ENCODE peak calls at places on chromosomes 1 and 21, in five cellular contexts. One of them, this sample, is unnamed.

GRCh38 chr1:202615501-202616354 is 94.5 kb downstream of the SYT2 start:
- DNase-seq in H1: no peak
- DNase-seq in HepG2: no peak
- DNase-seq in HEK293T: no peak
- DNase-seq in NT2/D1: no peak
- DNase-seq in this sample: peak; percentile 70

GRCh38 chr1:95118019-95118499 is 904 bp downstream of the TLCD4 start:
- DNase-seq in HEK293T: no peak
- DNase-seq in H1: no peak
- DNase-seq in NT2/D1: no peak
- DNase-seq in HepG2: no peak
- DNase-seq in this sample: no peak

GRCh38 chr1:156062189-156062588 is 1.2 kb downstream of the RAB25 start:
- DNase-seq in HEK293T: no peak
- DNase-seq in HepG2: no peak
- DNase-seq in NT2/D1: no peak
- DNase-seq in H1: no peak
- DNase-seq in this sample: no peak

GRCh38 chr1:56200446-56200845 is 378.9 kb downstream of the PLPP3 start:
- DNase-seq in NT2/D1: no peak
- DNase-seq in HepG2: no peak
- DNase-seq in H1: no peak
- DNase-seq in HEK293T: peak; percentile 41
- DNase-seq in this sample: no peak

GRCh38 chr1:204355913-204356312 is 3.8 kb downstream of the PLEKHA6 start:
- DNase-seq in HEK293T: no peak
- DNase-seq in NT2/D1: no peak
- DNase-seq in H1: no peak
- DNase-seq in HepG2: no peak
- DNase-seq in this sample: no peak

GRCh38 chr1:186950547-186950946 is 121.8 kb downstream of the PLA2G4A start:
- DNase-seq in H1: no peak
- DNase-seq in HepG2: no peak
- DNase-seq in HEK293T: no peak
- DNase-seq in NT2/D1: no peak
- DNase-seq in this sample: no peak

GRCh38 chr1:183090386-183091006 is 67.3 kb downstream of the LAMC1 start:
- DNase-seq in H1: no peak
- DNase-seq in NT2/D1: no peak
- DNase-seq in HEK293T: no peak
- DNase-seq in HepG2: peak; percentile 49
- DNase-seq in this sample: no peak

GRCh38 chr1:9111957-9112356 is 16.9 kb downstream of the GPR157 start:
- DNase-seq in HepG2: peak; percentile 27
- DNase-seq in H1: no peak
- DNase-seq in NT2/D1: no peak
- DNase-seq in HEK293T: no peak
- DNase-seq in this sample: no peak

GRCh38 chr1:237799762-237800474 is 90.8 kb downstream of the ZP4 start:
- DNase-seq in HEK293T: peak; percentile 91
- DNase-seq in NT2/D1: peak; percentile 55
- DNase-seq in H1: peak; percentile 57
- DNase-seq in HepG2: peak; percentile 43
- DNase-seq in this sample: peak; percentile 9

GRCh38 chr1:15622707-15623373 is 5.6 kb downstream of the DDI2 start:
- DNase-seq in HEK293T: no peak
- DNase-seq in H1: no peak
- DNase-seq in NT2/D1: no peak
- DNase-seq in HepG2: no peak
- DNase-seq in this sample: no peak

GRCh38 chr1:235942625-235942934 is 75.9 kb upstream of the LYST start:
- DNase-seq in NT2/D1: no peak
- DNase-seq in H1: no peak
- DNase-seq in HEK293T: no peak
- DNase-seq in HepG2: no peak
- DNase-seq in this sample: no peak

GRCh38 chr1:201369209-201369608 is 8.3 kb downstream of the TNNT2 start:
- DNase-seq in HEK293T: no peak
- DNase-seq in HepG2: no peak
- DNase-seq in NT2/D1: no peak
- DNase-seq in H1: no peak
- DNase-seq in this sample: no peak

GRCh38 chr1:203325418-203326091 is 20.2 kb downstream of the BTG2 start:
- DNase-seq in H1: no peak
- DNase-seq in NT2/D1: no peak
- DNase-seq in HepG2: no peak
- DNase-seq in HEK293T: no peak
- DNase-seq in this sample: no peak

GRCh38 chr1:48793863-48794262 is 17.2 kb upstream of the BEND5 start:
- DNase-seq in H1: no peak
- DNase-seq in HEK293T: no peak
- DNase-seq in HepG2: no peak
- DNase-seq in NT2/D1: no peak
- DNase-seq in this sample: peak; percentile 45

GRCh38 chr1:59355361-59355760 is 58.5 kb downstream of the FGGY start:
- DNase-seq in HepG2: no peak
- DNase-seq in NT2/D1: no peak
- DNase-seq in H1: no peak
- DNase-seq in HEK293T: no peak
- DNase-seq in this sample: no peak

GRCh38 chr1:84103197-84103992 is 40.7 kb upstream of the PRKACB start:
- DNase-seq in NT2/D1: peak; percentile 32
- DNase-seq in HEK293T: peak; percentile 50
- DNase-seq in HepG2: peak; percentile 37
- DNase-seq in H1: no peak
- DNase-seq in this sample: no peak

GRCh38 chr1:98565951-98566350 is 95.6 kb upstream of the SNX7 start:
- DNase-seq in HepG2: no peak
- DNase-seq in NT2/D1: no peak
- DNase-seq in H1: no peak
- DNase-seq in HEK293T: no peak
- DNase-seq in this sample: no peak

GRCh38 chr21:41678016-41678935 is 88.6 kb downstream of the RIPK4 start:
- DNase-seq in H1: no peak
- DNase-seq in HEK293T: no peak
- DNase-seq in HepG2: peak; percentile 89
- DNase-seq in NT2/D1: no peak
- DNase-seq in this sample: no peak

GRCh38 chr1:115239148-115239820 is 98.8 kb downstream of the NGF start:
- DNase-seq in HepG2: no peak
- DNase-seq in H1: no peak
- DNase-seq in HEK293T: no peak
- DNase-seq in NT2/D1: no peak
- DNase-seq in this sample: no peak

GRCh38 chr1:115237023-115237422 is 101.0 kb downstream of the NGF start:
- DNase-seq in H1: no peak
- DNase-seq in HepG2: no peak
- DNase-seq in NT2/D1: no peak
- DNase-seq in HEK293T: no peak
- DNase-seq in this sample: no peak

GRCh38 chr1:115237507-115237906 is 100.5 kb downstream of the NGF start:
- DNase-seq in HepG2: no peak
- DNase-seq in NT2/D1: no peak
- DNase-seq in H1: no peak
- DNase-seq in HEK293T: no peak
- DNase-seq in this sample: no peak

GRCh38 chr1:115240321-115240720 is 97.7 kb downstream of the NGF start:
- DNase-seq in H1: no peak
- DNase-seq in NT2/D1: no peak
- DNase-seq in HEK293T: no peak
- DNase-seq in HepG2: no peak
- DNase-seq in this sample: no peak

DNA sequence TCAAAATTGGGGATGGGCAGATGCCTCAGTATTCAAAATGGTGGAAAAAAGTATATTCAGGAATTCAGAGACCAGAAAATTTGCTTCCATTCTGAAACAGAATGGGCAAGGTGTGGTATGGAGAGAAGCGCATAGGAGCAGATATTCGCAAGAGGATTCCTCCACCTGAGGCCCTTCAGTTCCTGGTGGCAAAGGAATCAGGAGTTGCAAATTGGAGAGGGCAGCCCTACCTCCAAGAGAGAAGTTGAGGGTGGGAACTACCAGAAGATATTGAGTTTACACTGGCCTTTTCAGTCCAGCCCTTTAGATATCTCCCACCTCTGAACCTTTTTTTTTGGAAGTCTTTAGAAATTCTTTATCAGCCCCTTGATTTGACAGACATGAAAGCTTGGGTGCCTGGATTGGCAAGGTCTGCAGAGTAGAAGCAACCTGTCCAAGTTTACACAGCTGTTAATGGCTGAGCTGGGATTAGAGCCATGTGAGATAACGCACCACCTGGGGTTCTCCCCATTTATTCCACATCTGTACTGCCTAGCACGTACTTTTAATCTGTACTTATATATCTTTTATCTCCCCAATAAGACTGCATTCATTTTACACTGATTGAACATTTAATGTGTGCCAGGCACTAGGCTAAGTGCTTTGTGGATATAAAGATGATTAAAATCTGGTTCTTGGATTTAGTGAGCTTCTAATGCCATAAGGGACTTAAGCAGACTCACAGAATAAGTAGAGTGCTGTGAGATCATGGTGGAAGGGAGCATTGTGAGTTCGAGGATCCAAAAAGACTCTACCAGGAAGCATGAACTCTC is 99.5 kb downstream of the NGF start:
- DNase-seq in NT2/D1: no peak
- DNase-seq in H1: no peak
- DNase-seq in HepG2: no peak
- DNase-seq in HEK293T: no peak
- DNase-seq in this sample: no peak
- TF ChIP-seq SUZ12 in NT2/D1: no peak
- TF ChIP-seq SUZ12 in H1: no peak
- TF ChIP-seq SUZ12 in HepG2: no peak
- TF ChIP-seq SUZ12 in HEK293T: no peak
- TF ChIP-seq SUZ12 in this sample: no peak

GRCh38 chr1:4307468-4307845 is 347.0 kb upstream of the AJAP1 start:
- DNase-seq in HEK293T: no peak
- DNase-seq in H1: no peak
- DNase-seq in HepG2: no peak
- DNase-seq in NT2/D1: no peak
- DNase-seq in this sample: no peak

GRCh38 chr1:4307911-4308545 is 346.4 kb upstream of the AJAP1 start:
- DNase-seq in HepG2: no peak
- DNase-seq in H1: no peak
- DNase-seq in HEK293T: no peak
- DNase-seq in NT2/D1: no peak
- DNase-seq in this sample: no peak

GRCh38 chr1:4306559-4307467 is 347.6 kb upstream of the AJAP1 start:
- DNase-seq in H1: no peak
- DNase-seq in HEK293T: no peak
- DNase-seq in NT2/D1: no peak
- DNase-seq in HepG2: no peak
- DNase-seq in this sample: no peak

GRCh38 chr1:4303303-4303702 is 351.1 kb upstream of the AJAP1 start:
- DNase-seq in H1: no peak
- DNase-seq in HepG2: no peak
- DNase-seq in NT2/D1: no peak
- DNase-seq in HEK293T: no peak
- DNase-seq in this sample: no peak

GRCh38 chr1:4305526-4306301 is 348.7 kb upstream of the AJAP1 start:
- DNase-seq in HEK293T: no peak
- DNase-seq in HepG2: no peak
- DNase-seq in NT2/D1: no peak
- DNase-seq in H1: no peak
- DNase-seq in this sample: no peak
- TF ChIP-seq SUZ12 in HEK293T: no peak
- TF ChIP-seq SUZ12 in HepG2: no peak
- TF ChIP-seq SUZ12 in NT2/D1: no peak
- TF ChIP-seq SUZ12 in H1: no peak
- TF ChIP-seq SUZ12 in this sample: no peak

GRCh38 chr1:209207126-209207700 is 376.3 kb upstream of the CAMK1G start:
- DNase-seq in HEK293T: no peak
- DNase-seq in NT2/D1: no peak
- DNase-seq in H1: no peak
- DNase-seq in HepG2: no peak
- DNase-seq in this sample: no peak
- TF ChIP-seq SUZ12 in HEK293T: no peak
- TF ChIP-seq SUZ12 in NT2/D1: no peak
- TF ChIP-seq SUZ12 in H1: no peak
- TF ChIP-seq SUZ12 in HepG2: no peak
- TF ChIP-seq SUZ12 in this sample: no peak

DNA sequence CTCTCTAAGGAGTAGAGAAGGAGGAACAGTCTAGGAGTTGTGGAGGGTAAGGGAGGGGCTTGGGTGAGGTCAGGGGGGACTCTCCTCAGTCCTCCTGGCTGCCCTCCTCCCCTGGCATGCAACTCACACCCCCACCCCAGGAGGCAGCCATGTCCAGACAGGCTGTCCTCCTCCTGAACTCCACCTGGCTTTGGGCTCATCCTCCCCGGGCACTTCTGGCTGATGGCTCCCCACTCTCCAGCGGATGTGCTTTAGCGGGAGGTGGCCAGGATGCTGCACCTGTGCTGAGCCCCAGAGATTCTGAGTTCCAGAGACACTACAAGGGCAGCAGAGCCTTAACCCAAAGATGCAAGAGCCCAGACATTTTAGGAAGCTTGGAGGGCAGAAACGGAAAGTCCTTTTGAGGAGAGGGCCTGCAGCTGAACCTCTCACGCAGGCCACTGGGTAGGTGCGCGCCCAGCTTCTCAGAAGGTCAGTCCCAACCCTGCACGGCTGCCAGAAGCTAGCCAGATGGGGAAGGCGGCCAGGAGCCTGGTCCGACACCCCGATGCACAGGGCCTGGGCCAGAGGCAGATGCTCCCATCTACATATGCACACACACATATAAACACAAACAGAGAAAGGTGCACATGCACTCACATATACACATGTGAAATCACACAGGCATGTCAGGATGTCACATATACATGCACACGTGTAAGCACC is 83.4 kb downstream of the PDE9A start:
- DNase-seq in NT2/D1: no peak
- DNase-seq in HEK293T: no peak
- DNase-seq in HepG2: no peak
- DNase-seq in H1: no peak
- DNase-seq in this sample: no peak
- TF ChIP-seq SUZ12 in NT2/D1: no peak
- TF ChIP-seq SUZ12 in HEK293T: no peak
- TF ChIP-seq SUZ12 in HepG2: no peak
- TF ChIP-seq SUZ12 in H1: no peak
- TF ChIP-seq SUZ12 in this sample: no peak